ENCODE peak calls at places on chromosomes 11 and 22, in eight cellular contexts. One of them, this sample, is unnamed.

GRCh38 chr11:73862971-73863370 is 13.7 kb downstream of the COA4 start:
- DNase-seq in hepatocyte: no peak
- DNase-seq in tibial artery: no peak
- DNase-seq in OCI-LY7: no peak
- DNase-seq in right lobe of liver: no peak
- DNase-seq in H9: no peak
- DNase-seq in foreskin keratinocyte: no peak
- DNase-seq in heart left ventricle: no peak
- DNase-seq in this sample: no peak

GRCh38 chr11:8934735-8935478 is 2.2 kb upstream of the C11orf16 start:
- DNase-seq in hepatocyte: peak; percentile 78
- DNase-seq in right lobe of liver: no peak
- DNase-seq in heart left ventricle: no peak
- DNase-seq in OCI-LY7: no peak
- DNase-seq in foreskin keratinocyte: peak; percentile 60
- DNase-seq in tibial artery: no peak
- DNase-seq in H9: no peak
- DNase-seq in this sample: no peak

GRCh38 chr11:42329930-42330555 is 870.6 kb upstream of the LRRC4C start:
- DNase-seq in OCI-LY7: no peak
- DNase-seq in foreskin keratinocyte: peak; percentile 96
- DNase-seq in H9: no peak
- DNase-seq in tibial artery: no peak
- DNase-seq in heart left ventricle: no peak
- DNase-seq in hepatocyte: no peak
- DNase-seq in right lobe of liver: no peak
- DNase-seq in this sample: no peak

GRCh38 chr22:20810645-20811044 is 36.7 kb downstream of the SERPIND1 start:
- DNase-seq in right lobe of liver: no peak
- DNase-seq in OCI-LY7: no peak
- DNase-seq in foreskin keratinocyte: no peak
- DNase-seq in hepatocyte: no peak
- DNase-seq in tibial artery: no peak
- DNase-seq in heart left ventricle: no peak
- DNase-seq in H9: no peak
- DNase-seq in this sample: no peak

GRCh38 chr11:47511927-47512326 is 41.0 kb downstream of the CELF1 start:
- DNase-seq in OCI-LY7: no peak
- DNase-seq in H9: no peak
- DNase-seq in heart left ventricle: no peak
- DNase-seq in tibial artery: no peak
- DNase-seq in foreskin keratinocyte: no peak
- DNase-seq in right lobe of liver: no peak
- DNase-seq in hepatocyte: no peak
- DNase-seq in this sample: no peak

GRCh38 chr11:31826530-31827438 is 15.7 kb upstream of the PAX6 start:
- DNase-seq in H9: peak; percentile 51
- DNase-seq in right lobe of liver: no peak
- DNase-seq in heart left ventricle: no peak
- DNase-seq in tibial artery: no peak
- DNase-seq in foreskin keratinocyte: no peak
- DNase-seq in hepatocyte: no peak
- DNase-seq in OCI-LY7: no peak
- DNase-seq in this sample: no peak

GRCh38 chr11:8709002-8709672 is 26.5 kb downstream of the RPL27A start:
- DNase-seq in hepatocyte: peak; percentile 72
- DNase-seq in tibial artery: peak; percentile 93
- DNase-seq in right lobe of liver: no peak
- DNase-seq in heart left ventricle: peak; percentile 92
- DNase-seq in H9: peak; percentile 50
- DNase-seq in foreskin keratinocyte: no peak
- DNase-seq in OCI-LY7: no peak
- DNase-seq in this sample: peak; percentile 61

GRCh38 chr11:12045914-12046635 is 37.6 kb upstream of the DKK3 start:
- DNase-seq in foreskin keratinocyte: no peak
- DNase-seq in hepatocyte: no peak
- DNase-seq in tibial artery: no peak
- DNase-seq in H9: no peak
- DNase-seq in right lobe of liver: no peak
- DNase-seq in heart left ventricle: no peak
- DNase-seq in OCI-LY7: no peak
- DNase-seq in this sample: no peak

GRCh38 chr11:32290783-32291182 is 144.6 kb downstream of the WT1 start:
- DNase-seq in OCI-LY7: no peak
- DNase-seq in H9: no peak
- DNase-seq in right lobe of liver: no peak
- DNase-seq in foreskin keratinocyte: no peak
- DNase-seq in heart left ventricle: no peak
- DNase-seq in hepatocyte: peak; percentile 38
- DNase-seq in tibial artery: no peak
- DNase-seq in this sample: no peak

GRCh38 chr11:105109855-105110750 is 29.5 kb downstream of the CARD18 start:
- DNase-seq in tibial artery: no peak
- DNase-seq in H9: no peak
- DNase-seq in right lobe of liver: no peak
- DNase-seq in OCI-LY7: no peak
- DNase-seq in foreskin keratinocyte: no peak
- DNase-seq in heart left ventricle: no peak
- DNase-seq in hepatocyte: no peak
- DNase-seq in this sample: peak; percentile 19

GRCh38 chr11:3155691-3156258 is 9.3 kb downstream of the OSBPL5 start:
- DNase-seq in OCI-LY7: no peak
- DNase-seq in hepatocyte: no peak
- DNase-seq in H9: no peak
- DNase-seq in foreskin keratinocyte: no peak
- DNase-seq in right lobe of liver: peak; percentile 33
- DNase-seq in tibial artery: peak; percentile 21
- DNase-seq in heart left ventricle: peak; percentile 51
- DNase-seq in this sample: no peak

GRCh38 chr11:20589796-20590195 is 9.6 kb upstream of the SLC6A5 start:
- DNase-seq in tibial artery: no peak
- DNase-seq in foreskin keratinocyte: no peak
- DNase-seq in hepatocyte: no peak
- DNase-seq in H9: no peak
- DNase-seq in OCI-LY7: no peak
- DNase-seq in right lobe of liver: no peak
- DNase-seq in heart left ventricle: no peak
- DNase-seq in this sample: no peak

GRCh38 chr22:22410121-22410520 is 98.4 kb downstream of the ZNF280B start:
- DNase-seq in tibial artery: no peak
- DNase-seq in heart left ventricle: peak; percentile 88
- DNase-seq in OCI-LY7: peak; percentile 92
- DNase-seq in foreskin keratinocyte: no peak
- DNase-seq in H9: no peak
- DNase-seq in hepatocyte: no peak
- DNase-seq in right lobe of liver: no peak
- DNase-seq in this sample: no peak

GRCh38 chr11:335779-336665 is 15.4 kb upstream of the IFITM3 start:
- DNase-seq in H9: no peak
- DNase-seq in foreskin keratinocyte: no peak
- DNase-seq in hepatocyte: peak; percentile 38
- DNase-seq in heart left ventricle: no peak
- DNase-seq in OCI-LY7: peak; percentile 43
- DNase-seq in tibial artery: no peak
- DNase-seq in right lobe of liver: no peak
- DNase-seq in this sample: no peak

GRCh38 chr22:20154602-20155183 is 3.8 kb upstream of the CCDC188 start:
- DNase-seq in H9: no peak
- DNase-seq in right lobe of liver: no peak
- DNase-seq in tibial artery: no peak
- DNase-seq in heart left ventricle: no peak
- DNase-seq in hepatocyte: no peak
- DNase-seq in foreskin keratinocyte: no peak
- DNase-seq in OCI-LY7: no peak
- DNase-seq in this sample: no peak

GRCh38 chr11:88596786-88597185 is 259.2 kb upstream of the CTSC start:
- DNase-seq in OCI-LY7: no peak
- DNase-seq in heart left ventricle: no peak
- DNase-seq in right lobe of liver: no peak
- DNase-seq in H9: no peak
- DNase-seq in hepatocyte: no peak
- DNase-seq in foreskin keratinocyte: peak; percentile 14
- DNase-seq in tibial artery: no peak
- DNase-seq in this sample: no peak

GRCh38 chr11:126886636-126887035 is 113.9 kb downstream of the KIRREL3 start:
- DNase-seq in right lobe of liver: no peak
- DNase-seq in H9: no peak
- DNase-seq in OCI-LY7: no peak
- DNase-seq in hepatocyte: no peak
- DNase-seq in heart left ventricle: no peak
- DNase-seq in tibial artery: no peak
- DNase-seq in foreskin keratinocyte: no peak
- DNase-seq in this sample: no peak

GRCh38 chr11:11403763-11404725 is 51.0 kb upstream of the CSNK2A3 start:
- DNase-seq in foreskin keratinocyte: no peak
- DNase-seq in OCI-LY7: no peak
- DNase-seq in heart left ventricle: no peak
- DNase-seq in right lobe of liver: no peak
- DNase-seq in H9: no peak
- DNase-seq in hepatocyte: peak; percentile 63
- DNase-seq in tibial artery: no peak
- DNase-seq in this sample: no peak

DNA sequence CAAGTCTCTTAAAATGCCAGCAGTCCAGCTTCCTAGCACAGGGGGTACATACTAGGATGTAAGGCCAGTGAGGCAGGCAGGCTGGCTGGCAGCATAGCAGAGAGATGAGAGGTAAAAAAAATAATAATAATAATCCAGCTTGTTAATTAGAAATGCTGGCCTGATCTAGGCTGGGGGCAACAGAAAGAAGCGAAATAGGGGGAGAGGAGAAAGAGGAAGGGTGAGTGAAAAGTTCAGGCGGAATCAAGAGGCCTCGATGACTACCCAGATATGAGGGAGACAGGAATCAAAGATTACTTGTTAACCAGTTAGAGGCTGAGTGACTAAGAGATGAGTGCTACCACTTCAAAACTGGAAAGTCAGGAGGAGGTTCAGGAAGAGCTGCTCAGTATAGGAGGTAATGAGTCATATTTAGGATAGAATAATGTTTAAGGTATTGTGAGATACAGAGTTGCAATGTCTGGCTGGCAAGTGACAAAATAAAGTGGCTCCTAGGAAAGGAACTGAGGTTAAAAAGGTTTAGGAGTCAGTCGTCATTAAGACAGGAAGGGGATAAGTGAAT is 2.8 kb downstream of the ALKBH8 start:
- DNase-seq in H9: no peak
- DNase-seq in hepatocyte: no peak
- DNase-seq in right lobe of liver: no peak
- DNase-seq in foreskin keratinocyte: peak; percentile 88
- DNase-seq in tibial artery: no peak
- DNase-seq in OCI-LY7: no peak
- DNase-seq in heart left ventricle: no peak
- DNase-seq in this sample: no peak
- H3K4me1 ChIP-seq in H9: peaks cover 2% of the 10 kb centered on the region
- H3K4me1 ChIP-seq in hepatocyte: peaks cover 10% of the 10 kb centered on the region
- H3K4me1 ChIP-seq in right lobe of liver: no peaks in the 10 kb centered on the region
- H3K4me1 ChIP-seq in foreskin keratinocyte: peaks cover 25% of the 10 kb centered on the region
- H3K4me1 ChIP-seq in tibial artery: peaks cover 27% of the 10 kb centered on the region
- H3K4me1 ChIP-seq in OCI-LY7: peaks cover 38% of the 10 kb centered on the region
- H3K4me1 ChIP-seq in heart left ventricle: peaks cover 25% of the 10 kb centered on the region
- H3K4me1 ChIP-seq in this sample: no peaks in the 10 kb centered on the region

DNA sequence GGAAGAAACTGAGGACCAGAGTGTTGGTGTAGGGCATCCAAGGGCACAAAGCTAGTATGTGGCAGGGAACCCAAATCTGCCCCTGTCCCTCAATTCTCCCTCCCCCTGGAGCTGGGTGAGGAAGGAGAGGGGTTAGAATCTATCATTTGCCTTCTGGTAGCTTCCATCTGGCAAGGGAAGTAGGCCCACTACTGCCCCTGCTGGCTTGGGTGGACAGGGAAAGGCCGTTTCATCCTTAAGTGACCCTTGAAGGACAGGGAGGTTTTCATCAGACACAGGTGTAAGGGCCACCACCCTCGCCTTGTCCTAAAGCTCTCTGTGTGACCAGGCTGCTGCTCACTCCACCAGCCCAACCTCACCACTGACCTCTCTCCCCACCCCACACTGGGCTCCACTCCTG is 22.1 kb downstream of the NECTIN1 start:
- DNase-seq in foreskin keratinocyte: no peak
- DNase-seq in hepatocyte: no peak
- DNase-seq in right lobe of liver: no peak
- DNase-seq in tibial artery: no peak
- DNase-seq in OCI-LY7: no peak
- DNase-seq in heart left ventricle: peak; percentile 17
- DNase-seq in H9: no peak
- DNase-seq in this sample: no peak
- TF ChIP-seq CTCF in foreskin keratinocyte: peak; percentile 38
- TF ChIP-seq CTCF in hepatocyte: no peak
- TF ChIP-seq CTCF in right lobe of liver: no peak
- TF ChIP-seq CTCF in tibial artery: no peak
- TF ChIP-seq CTCF in OCI-LY7: no peak
- TF ChIP-seq CTCF in heart left ventricle: no peak
- TF ChIP-seq CTCF in H9: peak; percentile 50
- TF ChIP-seq CTCF in this sample: no peak

GRCh38 chr11:69198891-69199582 is 43.3 kb downstream of the SMIM38 start:
- DNase-seq in H9: no peak
- DNase-seq in heart left ventricle: no peak
- DNase-seq in tibial artery: no peak
- DNase-seq in hepatocyte: no peak
- DNase-seq in foreskin keratinocyte: no peak
- DNase-seq in right lobe of liver: no peak
- DNase-seq in OCI-LY7: no peak
- DNase-seq in this sample: no peak

GRCh38 chr11:69200331-69201047 is 44.8 kb downstream of the SMIM38 start:
- DNase-seq in heart left ventricle: peak; percentile 76
- DNase-seq in foreskin keratinocyte: no peak
- DNase-seq in tibial artery: no peak
- DNase-seq in hepatocyte: no peak
- DNase-seq in right lobe of liver: no peak
- DNase-seq in OCI-LY7: no peak
- DNase-seq in H9: no peak
- DNase-seq in this sample: no peak

GRCh38 chr11:69201048-69201365 is 45.3 kb downstream of the SMIM38 start:
- DNase-seq in OCI-LY7: no peak
- DNase-seq in right lobe of liver: no peak
- DNase-seq in foreskin keratinocyte: no peak
- DNase-seq in tibial artery: no peak
- DNase-seq in heart left ventricle: no peak
- DNase-seq in hepatocyte: no peak
- DNase-seq in H9: no peak
- DNase-seq in this sample: no peak

GRCh38 chr11:69201764-69202370 is 46.1 kb downstream of the SMIM38 start:
- DNase-seq in right lobe of liver: no peak
- DNase-seq in OCI-LY7: no peak
- DNase-seq in foreskin keratinocyte: no peak
- DNase-seq in heart left ventricle: no peak
- DNase-seq in H9: no peak
- DNase-seq in hepatocyte: no peak
- DNase-seq in tibial artery: no peak
- DNase-seq in this sample: no peak

GRCh38 chr11:69199583-69200295 is 44.0 kb downstream of the SMIM38 start:
- DNase-seq in tibial artery: no peak
- DNase-seq in hepatocyte: no peak
- DNase-seq in foreskin keratinocyte: no peak
- DNase-seq in OCI-LY7: no peak
- DNase-seq in heart left ventricle: no peak
- DNase-seq in H9: no peak
- DNase-seq in right lobe of liver: no peak
- DNase-seq in this sample: no peak
- H3K27ac ChIP-seq in tibial artery: no peak overlapping the region
- H3K27ac ChIP-seq in hepatocyte: no peak overlapping the region
- H3K27ac ChIP-seq in foreskin keratinocyte: no peak overlapping the region
- H3K27ac ChIP-seq in OCI-LY7: no peak overlapping the region
- H3K27ac ChIP-seq in heart left ventricle: no peak overlapping the region
- H3K27ac ChIP-seq in H9: no peak overlapping the region
- H3K27ac ChIP-seq in right lobe of liver: no peak overlapping the region
- H3K27ac ChIP-seq in this sample: no peak overlapping the region

GRCh38 chr22:37640591-37641250 is 1.3 kb downstream of the SH3BP1 start:
- DNase-seq in OCI-LY7: no peak
- DNase-seq in tibial artery: no peak
- DNase-seq in right lobe of liver: no peak
- DNase-seq in hepatocyte: no peak
- DNase-seq in H9: no peak
- DNase-seq in foreskin keratinocyte: peak; percentile 32
- DNase-seq in heart left ventricle: no peak
- DNase-seq in this sample: peak; percentile 61
- H3K4me1 ChIP-seq in OCI-LY7: peaks cover 31% of the 10 kb centered on the region
- H3K4me1 ChIP-seq in tibial artery: peaks cover 12% of the 10 kb centered on the region
- H3K4me1 ChIP-seq in right lobe of liver: no peaks in the 10 kb centered on the region
- H3K4me1 ChIP-seq in hepatocyte: peaks cover 55% of the 10 kb centered on the region
- H3K4me1 ChIP-seq in H9: peaks cover 3% of the 10 kb centered on the region
- H3K4me1 ChIP-seq in foreskin keratinocyte: peaks cover 5% of the 10 kb centered on the region
- H3K4me1 ChIP-seq in heart left ventricle: peaks cover 19% of the 10 kb centered on the region
- H3K4me1 ChIP-seq in this sample: peaks cover 35% of the 10 kb centered on the region